ENCODE peak calls at places on chromosomes 13 and 19, in seven cellular contexts. E is Peyer's patch, H is adrenal gland, Y is upper lobe of left lung, U is breast epithelium, M is transverse colon, S is body of pancreas. L is an unnamed sample.

GRCh38 chr19:7292950-7293794 is 1.0 kb downstream of the INSR start:
- DNase-seq in E (no peak), H (peak), Y (peak), U (peak), M (peak), S (peak), L (peak)

GRCh38 chr19:30788105-30788765 is 416.1 kb downstream of the ZNF536 start:
- DNase-seq in E (no peak), H (no peak), Y (no peak), U (no peak), M (no peak), S (no peak), L (no peak)

GRCh38 chr19:18469245-18470107 is 31.5 kb upstream of the ISYNA1 start:
- DNase-seq in E (peak), H (peak), Y (peak), U (no peak), M (peak), S (peak), L (peak)

GRCh38 chr19:33954686-33955085 is 158.0 kb downstream of the KCTD15 start:
- DNase-seq in E (no peak), H (no peak), Y (no peak), U (no peak), M (no peak), S (peak), L (no peak)

GRCh38 chr13:29993196-29993595 is 142.8 kb upstream of the UBL3 start:
- DNase-seq in E (no peak), H (no peak), Y (no peak), U (no peak), M (no peak), S (no peak), L (no peak)

GRCh38 chr13:113970810-113971470 is 2.9 kb downstream of the C13orf46 start:
- DNase-seq in E (no peak), H (peak), Y (peak), U (peak), M (peak), S (peak), L (peak)

GRCh38 chr19:35963514-35963913 is 27.3 kb downstream of the LRFN3 start:
- DNase-seq in E (no peak), H (peak), Y (no peak), U (no peak), M (no peak), S (peak), L (no peak)

GRCh38 chr19:16771618-16772017 is 52.0 kb downstream of the NWD1 start:
- DNase-seq in E (peak), H (peak), Y (peak), U (peak), M (peak), S (peak), L (peak)

GRCh38 chr13:45391926-45392325 is 26.2 kb downstream of the SLC25A30 start:
- DNase-seq in E (no peak), H (no peak), Y (no peak), U (no peak), M (no peak), S (no peak), L (no peak)

GRCh38 chr19:8611890-8612806 is 1.6 kb upstream of the ADAMTS10 start:
- DNase-seq in E (no peak), H (peak), Y (no peak), U (no peak), M (peak), S (peak), L (peak)

GRCh38 chr19:8611391-8611883 is 922 bp upstream of the ADAMTS10 start:
- DNase-seq in E (no peak), H (no peak), Y (no peak), U (no peak), M (no peak), S (no peak), L (peak)

GRCh38 chr19:8614455-8614854 is 3.9 kb upstream of the ADAMTS10 start:
- DNase-seq in E (no peak), H (no peak), Y (no peak), U (no peak), M (no peak), S (no peak), L (no peak)

GRCh38 chr19:8610928-8611284 is 391 bp upstream of the ADAMTS10 start:
- DNase-seq in E (no peak), H (no peak), Y (no peak), U (no peak), M (no peak), S (no peak), L (no peak)

GRCh38 chr19:8612807-8613171 is 2.3 kb upstream of the ADAMTS10 start:
- DNase-seq in E (no peak), H (no peak), Y (no peak), U (no peak), M (no peak), S (no peak), L (no peak)
- H3K27ac ChIP-seq in E (no peak), H (no peak), Y (no peak), U (no peak), M (no peak), S (peak), L (no peak)

GRCh38 chr13:97975280-97975850 is 21.9 kb downstream of the IPO5 start:
- DNase-seq in E (no peak), H (no peak), Y (no peak), U (no peak), M (no peak), S (no peak), L (no peak)
- TF ChIP-seq POLR2A in E (no peak), H (no peak), Y (no peak), U (no peak), M (no peak), S (no peak), L (no peak)

GRCh38 chr19:1449467-1450442 is at the start of gene APC2:
- DNase-seq in E (no peak), H (no peak), Y (no peak), U (no peak), M (no peak), S (no peak), L (no peak)
- H3K4me3 ChIP-seq in E (no peak), H (no peak), Y (no peak), U (no peak), M (no peak), S (no peak), L (no peak)

DNA sequence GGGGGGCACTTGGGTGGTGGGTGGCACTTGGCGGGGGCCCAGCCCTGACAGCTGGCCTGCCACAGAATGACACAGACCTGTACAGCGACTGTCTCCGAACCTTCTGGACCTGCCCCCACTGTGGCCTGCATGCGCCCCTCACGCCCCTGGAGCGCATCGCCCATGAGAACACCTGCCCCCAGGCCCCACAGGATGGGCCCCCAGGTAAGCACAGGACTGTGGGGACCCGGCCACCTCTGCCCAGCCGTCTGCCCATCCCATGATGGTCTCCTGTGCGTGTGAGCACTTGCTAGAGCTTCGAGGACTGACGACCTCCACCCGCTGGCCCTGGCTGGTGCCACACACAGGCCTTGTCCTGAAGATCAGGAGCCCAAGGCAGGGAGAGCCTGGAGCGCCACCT is 32.0 kb downstream of the DHX34 start:
- DNase-seq in E (no peak), H (no peak), Y (no peak), U (no peak), M (no peak), S (no peak), L (no peak)
- H3K27ac ChIP-seq in E (no peak), H (no peak), Y (no peak), U (no peak), M (no peak), S (no peak), L (no peak)

L was measured in uterus.